ENCODE peak calls at places on chromosomes 6 and 20, in seven cellular contexts. F is uterus, N is tibial artery, C is left ventricle myocardium inferior, O is breast epithelium, I is PC-3, V is lower lobe of right lung. M is an unnamed sample. For H3K4me1, the result is how much of the 10 kb centered on the place peaks cover.

GRCh38 chr6:149013932-149014331 is 267.1 kb downstream of the UST start:
- DNase-seq in F (no peak), V (no peak), O (no peak), I (no peak), N (no peak), C (no peak), M (no peak)

GRCh38 chr6:25576920-25577319 is 75.1 kb upstream of the SCGN start:
- DNase-seq in O (no peak), I (no peak), C (no peak), N (no peak), F (no peak), V (no peak), M (no peak)

GRCh38 chr6:14001329-14002012 is 76.7 kb downstream of the RNF182 start:
- DNase-seq in I (peak), F (no peak), N (no peak), C (no peak), O (no peak), V (no peak), M (no peak)

GRCh38 chr20:50690979-50691584 is at the start of gene RIPOR3:
- DNase-seq in F (peak), N (peak), I (no peak), V (no peak), O (no peak), C (peak), M (no peak)

GRCh38 chr6:80622641-80623040 is 516.2 kb downstream of the BCKDHB start:
- DNase-seq in O (peak), C (peak), F (no peak), I (peak), N (no peak), V (peak), M (peak)

GRCh38 chr6:98828991-98829411 is 5.4 kb upstream of the POU3F2 start:
- DNase-seq in C (no peak), V (no peak), F (no peak), I (no peak), O (no peak), N (no peak), M (no peak)

GRCh38 chr20:49521356-49521755 is 38.9 kb upstream of the KCNB1 start:
- DNase-seq in O (no peak), F (no peak), C (no peak), V (no peak), N (peak), I (no peak), M (no peak)

GRCh38 chr6:53335224-53335994 is 13.3 kb downstream of the ELOVL5 start:
- DNase-seq in V (peak), N (no peak), I (no peak), C (no peak), F (no peak), O (no peak), M (peak)

GRCh38 chr6:2961971-2962370 is 9.4 kb downstream of the SERPINB6 start:
- DNase-seq in O (no peak), N (no peak), C (no peak), F (no peak), V (peak), I (peak), M (no peak)

GRCh38 chr6:119096683-119097310 is 18.3 kb upstream of the FAM184A start:
- DNase-seq in O (peak), I (no peak), N (peak), C (peak), F (peak), V (no peak), M (peak)

GRCh38 chr6:87118054-87118453 is 23.1 kb upstream of the CGA start:
- DNase-seq in N (no peak), F (no peak), O (no peak), V (no peak), I (peak), C (no peak), M (no peak)

GRCh38 chr6:76774750-76775396 is 688.4 kb downstream of the HTR1B start:
- DNase-seq in C (peak), N (no peak), I (no peak), O (no peak), F (no peak), V (no peak), M (no peak)

GRCh38 chr20:40893610-40894242 is 134.9 kb upstream of the TOP1 start:
- DNase-seq in F (no peak), I (no peak), V (no peak), O (no peak), C (no peak), N (no peak), M (no peak)
- H3K4me1 ChIP-seq in F (under half), I (under half), V (under half), O (under half), C (under half), N (under half), M (under half)

DNA sequence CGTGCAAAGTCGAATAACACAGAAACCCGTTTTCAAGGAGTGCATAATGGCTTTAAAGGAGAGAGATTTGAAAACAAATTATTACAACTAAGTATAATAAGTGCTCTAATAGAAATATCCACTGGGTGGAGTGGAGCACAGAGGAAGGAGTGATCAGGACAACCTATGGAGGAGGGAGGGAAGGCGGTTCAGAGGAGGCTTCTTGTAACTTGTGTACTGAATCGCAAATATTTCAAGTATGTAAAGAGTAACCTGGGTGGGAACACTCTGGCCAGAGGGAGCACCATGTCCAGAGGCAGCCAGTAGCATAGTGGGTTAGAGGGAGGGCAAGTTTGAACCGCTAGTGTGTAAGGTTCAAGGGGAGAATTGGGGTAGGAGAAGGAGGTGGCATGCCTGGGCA is 21.6 kb upstream of the TNFAIP3 start:
- DNase-seq in I (peak), F (no peak), O (no peak), V (no peak), N (no peak), C (no peak), M (no peak)
- TF ChIP-seq CTCF in I (peak), F (no peak), O (no peak), V (peak), N (no peak), C (no peak), M (no peak)

GRCh38 chr6:4017847-4018193 is 61.1 kb downstream of the FAM217A start:
- DNase-seq in C (no peak), N (no peak), V (no peak), F (no peak), O (no peak), I (peak), M (no peak)
- H3K4me1 ChIP-seq in C (half or more), N (under half), V (under half), F (under half), O (under half), I (under half), M (under half)

GRCh38 chr6:94071835-94072234 is 652.5 kb upstream of the EPHA7 start:
- DNase-seq in O (no peak), I (peak), V (no peak), C (no peak), N (no peak), F (no peak), M (no peak)
- TF ChIP-seq CTCF in O (no peak), I (peak), V (no peak), C (peak), N (no peak), F (no peak), M (peak)

GRCh38 chr20:13755809-13756208 is 28.9 kb downstream of the ESF1 start:
- DNase-seq in N (no peak), V (no peak), I (no peak), O (no peak), C (no peak), F (no peak), M (no peak)
- H3K4me1 ChIP-seq in N (under half), V (under half), I (under half), O (under half), C (under half), F (under half), M (under half)

DNA sequence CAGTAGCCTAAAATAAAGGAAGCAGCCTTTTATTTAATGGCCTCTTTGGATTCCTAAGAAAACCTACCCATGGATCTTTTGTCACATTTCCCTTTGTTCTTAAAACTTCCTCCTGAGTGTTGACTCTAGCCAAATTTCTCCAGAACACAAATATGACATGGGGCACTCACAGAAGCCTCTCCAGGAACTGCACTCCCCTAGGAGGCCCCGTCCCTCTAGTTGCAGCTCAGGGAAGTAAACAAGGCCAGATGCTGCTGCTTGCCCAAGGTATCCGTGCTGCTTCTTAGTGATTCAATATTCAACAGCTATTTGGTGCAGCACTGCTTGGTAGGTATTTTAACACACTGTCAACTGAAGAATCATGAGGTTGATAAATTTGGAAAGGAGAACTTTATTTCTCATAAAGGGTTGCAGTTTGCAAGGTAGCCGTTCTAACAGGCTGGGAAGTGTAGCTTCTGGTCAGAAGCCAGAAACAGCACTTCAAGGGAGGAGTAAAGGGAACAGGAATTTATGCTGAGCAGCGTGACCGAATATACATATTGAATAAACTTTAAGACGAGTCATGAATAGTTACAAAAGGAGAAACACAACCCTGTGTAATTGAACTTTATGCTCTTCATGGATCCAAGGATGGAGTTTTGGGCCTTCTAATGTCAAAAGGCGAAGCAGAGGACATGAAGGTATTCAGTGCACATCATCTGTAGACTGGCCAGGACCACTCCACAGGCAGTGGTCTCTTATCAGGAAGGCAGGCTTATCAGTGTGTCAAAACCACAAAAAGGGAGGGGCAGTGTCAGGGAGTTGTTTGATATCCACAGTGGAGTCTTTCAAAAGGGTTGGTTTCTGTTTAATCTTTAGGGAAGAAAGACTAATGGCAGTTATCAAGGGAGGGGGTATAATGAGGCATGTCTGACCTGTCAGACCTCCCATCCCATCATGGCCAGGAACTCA is 63.3 kb downstream of the CD24 start:
- DNase-seq in C (no peak), O (no peak), I (peak), V (no peak), N (no peak), F (no peak), M (no peak)
- TF ChIP-seq CTCF in C (no peak), O (no peak), I (no peak), V (no peak), N (no peak), F (no peak), M (no peak)

DNA sequence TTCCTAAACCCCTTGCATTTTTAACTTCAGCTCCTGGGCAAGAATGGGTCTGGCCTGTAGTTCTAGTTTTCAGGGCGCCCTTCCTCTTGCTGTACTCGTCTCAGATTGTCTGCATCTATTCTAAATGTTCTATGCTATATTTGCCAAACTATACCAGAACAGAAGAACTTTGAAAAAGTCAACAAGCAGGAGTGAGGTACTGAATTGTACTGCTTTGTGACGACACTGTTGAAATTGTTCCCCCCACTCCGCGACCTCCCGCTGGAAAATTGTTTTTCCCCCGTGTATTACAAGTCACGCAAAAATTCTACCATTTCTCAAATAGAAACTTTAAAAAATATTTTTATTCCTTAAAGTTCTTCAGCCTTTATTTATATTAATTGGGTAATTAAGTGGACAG is 73.9 kb downstream of the CBFA2T2 start:
- DNase-seq in I (no peak), N (no peak), O (no peak), V (no peak), F (no peak), C (no peak), M (no peak)
- H3K4me1 ChIP-seq in I (under half), N (under half), O (under half), V (under half), F (under half), C (under half), M (under half)

GRCh38 chr20:25470045-25470444 is 62.6 kb downstream of the GINS1 start:
- DNase-seq in V (no peak), C (no peak), N (no peak), O (no peak), I (peak), F (no peak), M (no peak)
- TF ChIP-seq CTCF in V (no peak), C (peak), N (no peak), O (no peak), I (peak), F (no peak), M (peak)

DNA sequence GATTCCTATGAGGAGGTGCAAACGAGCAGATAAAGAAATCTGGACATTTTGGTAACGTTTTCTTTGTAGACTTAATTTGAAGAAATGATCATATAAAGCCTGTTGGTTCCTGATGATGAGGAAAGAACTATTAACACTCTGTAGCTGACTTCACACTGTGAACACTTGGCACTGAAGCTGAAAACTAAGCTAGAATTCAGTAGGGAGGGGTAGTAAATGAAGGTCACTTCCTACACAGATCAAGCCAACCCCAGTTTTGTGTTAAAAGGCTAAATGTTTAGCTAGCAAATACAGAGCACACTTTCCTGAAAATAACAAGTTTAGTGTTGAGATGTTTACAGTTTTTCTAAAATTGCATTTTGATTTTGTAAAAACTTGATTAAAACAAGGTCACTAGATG is 296.2 kb upstream of the PRDM1 start:
- DNase-seq in V (no peak), I (no peak), F (no peak), O (no peak), N (no peak), C (no peak), M (no peak)
- H3K4me1 ChIP-seq in V (under half), I (under half), F (under half), O (under half), N (under half), C (under half), M (half or more)

DNA sequence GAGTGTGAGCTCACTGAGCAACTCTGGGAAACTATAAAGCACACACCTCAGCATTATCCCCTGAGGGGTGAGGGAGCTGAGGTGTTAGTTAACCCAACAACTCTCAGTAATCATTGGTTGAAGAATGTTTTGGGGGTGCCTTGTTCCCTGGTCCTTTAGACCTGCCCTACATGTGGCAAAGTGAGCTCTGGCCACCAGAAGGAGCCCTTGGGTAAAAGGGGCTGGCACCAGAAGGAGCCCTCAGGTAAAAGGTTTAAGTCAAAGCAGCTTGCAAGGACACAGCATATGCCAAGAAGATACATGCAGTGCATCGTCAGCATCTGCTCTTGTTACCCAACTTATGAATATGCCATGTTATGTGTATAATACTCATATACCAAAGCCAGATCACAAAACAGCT is 1081.7 kb downstream of the KIF16B start:
- DNase-seq in F (no peak), O (no peak), N (no peak), C (no peak), V (no peak), I (peak), M (no peak)
- TF ChIP-seq CTCF in F (no peak), O (no peak), N (no peak), C (no peak), V (peak), I (peak), M (no peak)

M was measured in heart right ventricle.